ENCODE peak calls at places on chromosomes 2 and 18, in nine cellular contexts. One of them, this sample, is unnamed.

GRCh38 chr18:46481048-46481846 is 175.8 kb downstream of the LOXHD1 start:
- DNase-seq in GM23248: peak; percentile 51
- DNase-seq in MM.1S: peak; percentile 43
- DNase-seq in SK-N-SH: peak; percentile 64
- DNase-seq in PC-3: peak; percentile 44
- DNase-seq in OCI-LY7: peak; percentile 39
- DNase-seq in GM23338: peak; percentile 81
- DNase-seq in HCT116: peak; percentile 27
- DNase-seq in neural progenitor cell: peak; percentile 73
- DNase-seq in this sample: peak; percentile 69

GRCh38 chr2:152651834-152652233 is 65.4 kb downstream of the PRPF40A start:
- DNase-seq in GM23248: no peak
- DNase-seq in SK-N-SH: no peak
- DNase-seq in GM23338: no peak
- DNase-seq in neural progenitor cell: no peak
- DNase-seq in MM.1S: no peak
- DNase-seq in PC-3: no peak
- DNase-seq in OCI-LY7: no peak
- DNase-seq in HCT116: no peak
- DNase-seq in this sample: no peak

GRCh38 chr2:61670591-61671503 is 132.7 kb upstream of the XPO1 start:
- DNase-seq in GM23248: peak; percentile 77
- DNase-seq in SK-N-SH: no peak
- DNase-seq in PC-3: peak; percentile 56
- DNase-seq in GM23338: peak; percentile 23
- DNase-seq in OCI-LY7: no peak
- DNase-seq in HCT116: no peak
- DNase-seq in neural progenitor cell: no peak
- DNase-seq in MM.1S: peak; percentile 88
- DNase-seq in this sample: peak; percentile 45

GRCh38 chr2:231200805-231201474 is 2.5 kb downstream of the ARMC9 start:
- DNase-seq in MM.1S: no peak
- DNase-seq in GM23248: peak; percentile 75
- DNase-seq in HCT116: no peak
- DNase-seq in PC-3: peak; percentile 85
- DNase-seq in OCI-LY7: no peak
- DNase-seq in neural progenitor cell: no peak
- DNase-seq in GM23338: no peak
- DNase-seq in SK-N-SH: no peak
- DNase-seq in this sample: no peak

GRCh38 chr18:8801263-8801901 is 96.0 kb downstream of the MTCL1 start:
- DNase-seq in GM23338: no peak
- DNase-seq in HCT116: no peak
- DNase-seq in MM.1S: no peak
- DNase-seq in OCI-LY7: no peak
- DNase-seq in PC-3: peak; percentile 89
- DNase-seq in SK-N-SH: no peak
- DNase-seq in neural progenitor cell: no peak
- DNase-seq in GM23248: peak; percentile 87
- DNase-seq in this sample: peak; percentile 56

GRCh38 chr2:20065885-20066602 is 14.6 kb upstream of the LAPTM4A start:
- DNase-seq in GM23338: no peak
- DNase-seq in HCT116: no peak
- DNase-seq in GM23248: peak; percentile 68
- DNase-seq in PC-3: peak; percentile 96
- DNase-seq in SK-N-SH: peak; percentile 67
- DNase-seq in MM.1S: peak; percentile 57
- DNase-seq in neural progenitor cell: no peak
- DNase-seq in OCI-LY7: no peak
- DNase-seq in this sample: peak; percentile 44

GRCh38 chr2:169291517-169291916 is 70.8 kb downstream of the LRP2 start:
- DNase-seq in HCT116: no peak
- DNase-seq in GM23248: peak; percentile 7
- DNase-seq in GM23338: no peak
- DNase-seq in neural progenitor cell: no peak
- DNase-seq in MM.1S: no peak
- DNase-seq in SK-N-SH: no peak
- DNase-seq in PC-3: peak; percentile 14
- DNase-seq in OCI-LY7: no peak
- DNase-seq in this sample: no peak

GRCh38 chr18:5197032-5197434 is at the start of gene AKAIN1:
- DNase-seq in PC-3: no peak
- DNase-seq in GM23338: peak; percentile 87
- DNase-seq in OCI-LY7: no peak
- DNase-seq in SK-N-SH: peak; percentile 60
- DNase-seq in neural progenitor cell: peak; percentile 95
- DNase-seq in GM23248: peak; percentile 65
- DNase-seq in HCT116: no peak
- DNase-seq in MM.1S: no peak
- DNase-seq in this sample: peak; percentile 90

GRCh38 chr2:159131882-159132281 is 154.6 kb downstream of the WDSUB1 start:
- DNase-seq in neural progenitor cell: no peak
- DNase-seq in HCT116: peak; percentile 43
- DNase-seq in SK-N-SH: no peak
- DNase-seq in PC-3: peak; percentile 55
- DNase-seq in GM23248: peak; percentile 93
- DNase-seq in OCI-LY7: no peak
- DNase-seq in MM.1S: no peak
- DNase-seq in GM23338: no peak
- DNase-seq in this sample: peak; percentile 42

GRCh38 chr2:200944467-200945394 is 18.7 kb downstream of the ORC2 start:
- DNase-seq in OCI-LY7: no peak
- DNase-seq in neural progenitor cell: no peak
- DNase-seq in GM23248: peak; percentile 94
- DNase-seq in MM.1S: no peak
- DNase-seq in GM23338: no peak
- DNase-seq in HCT116: peak; percentile 95
- DNase-seq in PC-3: peak; percentile 98
- DNase-seq in SK-N-SH: no peak
- DNase-seq in this sample: peak; percentile 66

GRCh38 chr2:118609138-118609537 is 238.3 kb downstream of the EN1 start:
- DNase-seq in SK-N-SH: no peak
- DNase-seq in OCI-LY7: no peak
- DNase-seq in GM23338: no peak
- DNase-seq in MM.1S: no peak
- DNase-seq in HCT116: no peak
- DNase-seq in PC-3: no peak
- DNase-seq in neural progenitor cell: no peak
- DNase-seq in GM23248: peak; percentile 25
- DNase-seq in this sample: peak; percentile 38

GRCh38 chr2:15556311-15556930 is 4.7 kb downstream of the NBAS start:
- DNase-seq in MM.1S: no peak
- DNase-seq in GM23338: no peak
- DNase-seq in HCT116: no peak
- DNase-seq in GM23248: no peak
- DNase-seq in OCI-LY7: no peak
- DNase-seq in neural progenitor cell: no peak
- DNase-seq in PC-3: no peak
- DNase-seq in SK-N-SH: no peak
- DNase-seq in this sample: no peak

DNA sequence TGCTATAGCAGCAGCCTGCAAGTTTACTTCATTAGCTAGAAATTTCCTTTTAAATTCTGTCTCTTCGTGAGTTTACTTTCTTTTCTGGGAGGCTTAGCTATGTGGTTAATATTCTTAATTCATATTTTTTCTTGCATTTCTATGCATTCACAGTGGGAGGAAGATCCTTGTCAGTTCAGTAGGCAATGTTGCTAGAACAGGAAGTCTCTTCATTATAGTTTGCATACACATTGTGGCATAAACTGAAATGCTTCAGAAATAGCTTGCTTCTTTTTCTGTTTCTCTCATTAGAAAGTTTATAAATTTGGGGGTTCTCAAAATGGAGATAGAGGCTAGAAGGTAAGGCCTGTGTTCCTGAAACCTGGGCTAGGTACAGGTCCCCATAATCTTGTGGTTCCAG is 8.1 kb upstream of the ARHGAP15 start:
- DNase-seq in neural progenitor cell: no peak
- DNase-seq in HCT116: no peak
- DNase-seq in GM23248: no peak
- DNase-seq in MM.1S: no peak
- DNase-seq in OCI-LY7: peak; percentile 65
- DNase-seq in SK-N-SH: no peak
- DNase-seq in PC-3: no peak
- DNase-seq in GM23338: no peak
- DNase-seq in this sample: no peak
- H2AFZ ChIP-seq in neural progenitor cell: no peak overlapping the region
- H2AFZ ChIP-seq in HCT116: no peak overlapping the region
- H2AFZ ChIP-seq in GM23248: no peak overlapping the region
- H2AFZ ChIP-seq in MM.1S: no peak overlapping the region
- H2AFZ ChIP-seq in OCI-LY7: peak overlapping the region; percentile 98
- H2AFZ ChIP-seq in SK-N-SH: no peak overlapping the region
- H2AFZ ChIP-seq in PC-3: no peak overlapping the region
- H2AFZ ChIP-seq in GM23338: no peak overlapping the region
- H2AFZ ChIP-seq in this sample: no peak overlapping the region

GRCh38 chr18:50875966-50876536 is 2.9 kb upstream of the ME2 start:
- DNase-seq in GM23338: no peak
- DNase-seq in GM23248: no peak
- DNase-seq in HCT116: no peak
- DNase-seq in OCI-LY7: no peak
- DNase-seq in PC-3: no peak
- DNase-seq in SK-N-SH: no peak
- DNase-seq in MM.1S: no peak
- DNase-seq in neural progenitor cell: peak; percentile 52
- DNase-seq in this sample: no peak
- TF ChIP-seq EZH2phosphoT487 in GM23338: no peak
- TF ChIP-seq EZH2phosphoT487 in GM23248: no peak
- TF ChIP-seq EZH2phosphoT487 in HCT116: no peak
- TF ChIP-seq EZH2phosphoT487 in OCI-LY7: no peak
- TF ChIP-seq EZH2phosphoT487 in PC-3: no peak
- TF ChIP-seq EZH2phosphoT487 in SK-N-SH: no peak
- TF ChIP-seq EZH2phosphoT487 in MM.1S: no peak
- TF ChIP-seq EZH2phosphoT487 in neural progenitor cell: no peak
- TF ChIP-seq EZH2phosphoT487 in this sample: no peak

DNA sequence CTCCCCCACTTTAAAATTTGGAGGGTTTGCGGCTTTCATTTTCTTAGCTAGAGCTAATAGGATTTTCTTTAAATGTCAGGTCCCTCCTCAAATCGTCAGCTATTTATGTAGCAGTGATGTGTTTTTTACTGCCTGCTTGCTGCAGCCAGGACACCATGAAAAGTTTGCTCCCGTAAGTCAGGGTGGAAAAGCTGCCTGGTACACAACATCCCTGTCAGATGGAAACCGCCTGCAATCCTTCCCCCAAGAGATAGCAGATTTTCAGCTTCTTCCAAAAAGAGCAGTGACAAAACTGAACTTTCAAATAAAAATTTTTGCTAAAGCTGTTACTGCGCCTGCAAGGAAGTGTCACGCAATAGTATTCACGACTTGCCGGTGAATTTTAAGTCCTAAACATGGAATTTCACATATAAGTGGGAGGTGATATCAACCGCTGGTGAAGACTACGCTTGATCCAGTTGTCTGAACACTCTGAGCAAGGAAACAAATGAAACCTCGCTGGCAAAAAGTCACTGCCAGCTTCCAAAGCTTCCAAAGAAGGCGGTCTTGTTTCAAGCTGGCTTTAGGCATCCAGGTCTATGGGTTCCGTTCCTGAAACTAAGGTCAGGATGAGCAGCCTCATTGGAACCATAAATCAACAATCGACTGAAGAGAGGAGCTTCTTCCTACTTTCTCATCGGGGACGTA is 2.9 kb downstream of the COL6A3 start:
- DNase-seq in neural progenitor cell: no peak
- DNase-seq in OCI-LY7: no peak
- DNase-seq in GM23248: peak; percentile 57
- DNase-seq in SK-N-SH: no peak
- DNase-seq in PC-3: no peak
- DNase-seq in HCT116: no peak
- DNase-seq in MM.1S: no peak
- DNase-seq in GM23338: no peak
- DNase-seq in this sample: no peak
- H2AFZ ChIP-seq in neural progenitor cell: no peak overlapping the region
- H2AFZ ChIP-seq in OCI-LY7: no peak overlapping the region
- H2AFZ ChIP-seq in GM23248: no peak overlapping the region
- H2AFZ ChIP-seq in SK-N-SH: peak overlapping the region; percentile 10
- H2AFZ ChIP-seq in PC-3: no peak overlapping the region
- H2AFZ ChIP-seq in HCT116: no peak overlapping the region
- H2AFZ ChIP-seq in MM.1S: no peak overlapping the region
- H2AFZ ChIP-seq in GM23338: no peak overlapping the region
- H2AFZ ChIP-seq in this sample: no peak overlapping the region

GRCh38 chr2:72983500-72984039 is 66.3 kb downstream of the EMX1 start:
- DNase-seq in neural progenitor cell: no peak
- DNase-seq in GM23338: no peak
- DNase-seq in GM23248: no peak
- DNase-seq in SK-N-SH: no peak
- DNase-seq in MM.1S: no peak
- DNase-seq in HCT116: no peak
- DNase-seq in PC-3: no peak
- DNase-seq in OCI-LY7: no peak
- DNase-seq in this sample: no peak

GRCh38 chr2:72988041-72988440 is 70.7 kb downstream of the EMX1 start:
- DNase-seq in SK-N-SH: no peak
- DNase-seq in MM.1S: no peak
- DNase-seq in GM23248: no peak
- DNase-seq in PC-3: no peak
- DNase-seq in neural progenitor cell: no peak
- DNase-seq in GM23338: no peak
- DNase-seq in OCI-LY7: no peak
- DNase-seq in HCT116: no peak
- DNase-seq in this sample: no peak

GRCh38 chr2:72985136-72985535 is 67.8 kb downstream of the EMX1 start:
- DNase-seq in HCT116: no peak
- DNase-seq in PC-3: no peak
- DNase-seq in OCI-LY7: no peak
- DNase-seq in SK-N-SH: no peak
- DNase-seq in MM.1S: no peak
- DNase-seq in GM23248: no peak
- DNase-seq in neural progenitor cell: no peak
- DNase-seq in GM23338: no peak
- DNase-seq in this sample: no peak

GRCh38 chr2:72984172-72984671 is 66.9 kb downstream of the EMX1 start:
- DNase-seq in GM23338: no peak
- DNase-seq in PC-3: no peak
- DNase-seq in HCT116: no peak
- DNase-seq in SK-N-SH: no peak
- DNase-seq in GM23248: no peak
- DNase-seq in OCI-LY7: no peak
- DNase-seq in MM.1S: no peak
- DNase-seq in neural progenitor cell: no peak
- DNase-seq in this sample: no peak

DNA sequence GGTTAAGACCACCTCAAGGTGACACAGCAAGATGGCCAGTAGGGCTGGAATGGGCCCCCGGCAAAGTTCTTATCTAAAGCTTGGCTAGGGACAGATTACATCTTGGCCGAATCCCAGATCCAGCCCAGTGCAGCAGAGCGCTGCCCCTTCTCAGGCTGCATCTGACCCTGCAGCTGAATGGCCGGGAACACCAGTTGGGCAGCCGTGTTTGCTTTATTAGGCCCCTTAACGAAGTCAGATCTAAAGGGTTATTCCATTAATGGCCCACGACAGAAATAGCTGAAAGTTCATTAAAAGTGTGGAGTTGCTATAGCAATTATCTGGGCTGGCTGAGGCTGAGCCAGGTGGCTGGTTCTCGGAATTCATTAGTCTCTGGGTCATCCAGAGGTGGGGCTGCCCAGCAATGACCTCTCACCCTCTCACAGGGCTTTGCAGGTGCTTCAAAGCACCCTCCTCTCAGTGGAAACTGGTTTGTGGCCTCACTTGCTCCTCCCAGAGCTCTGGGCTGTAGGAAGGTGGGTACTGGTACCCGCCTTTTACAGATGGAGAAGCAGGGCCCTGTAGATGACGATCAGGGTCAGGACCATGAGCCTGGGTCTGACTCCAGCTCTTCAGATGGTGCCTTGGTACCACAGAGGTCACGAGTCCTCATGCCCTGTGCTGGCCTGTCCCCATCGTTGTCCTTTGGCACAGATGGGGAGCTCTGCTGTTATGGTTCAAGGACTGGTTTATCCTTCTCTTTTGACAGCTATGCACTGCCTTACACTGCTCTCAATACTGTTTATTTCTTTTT is 68.8 kb downstream of the EMX1 start:
- DNase-seq in GM23248: no peak
- DNase-seq in OCI-LY7: no peak
- DNase-seq in GM23338: no peak
- DNase-seq in PC-3: no peak
- DNase-seq in SK-N-SH: peak; percentile 74
- DNase-seq in MM.1S: no peak
- DNase-seq in neural progenitor cell: no peak
- DNase-seq in HCT116: no peak
- DNase-seq in this sample: no peak
- TF ChIP-seq EZH2phosphoT487 in GM23248: no peak
- TF ChIP-seq EZH2phosphoT487 in OCI-LY7: no peak
- TF ChIP-seq EZH2phosphoT487 in GM23338: no peak
- TF ChIP-seq EZH2phosphoT487 in PC-3: no peak
- TF ChIP-seq EZH2phosphoT487 in SK-N-SH: no peak
- TF ChIP-seq EZH2phosphoT487 in MM.1S: no peak
- TF ChIP-seq EZH2phosphoT487 in neural progenitor cell: no peak
- TF ChIP-seq EZH2phosphoT487 in HCT116: no peak
- TF ChIP-seq EZH2phosphoT487 in this sample: no peak

This sample was measured in hepatocyte.